ENCODE peak calls at places on chromosomes 7 and 10, in ten cellular contexts. N is HFF-Myc; R is WERI-Rb-1; Z is aorta; H is activated naive CD8-positive, alpha-beta T cell treated with anti-CD3 and anti-CD28 coated beads, Interleukin-2, amount 10 ng/mL, durations not matched to agents 7 days and 5 days; Y is NCI-H2081; M is GM12865; P is lower lobe of right lung; E is Right ventricle myocardium inferior; C is HT1080. Q is an unnamed sample.

GRCh38 chr10:14142631-14143270 is 188.0 kb downstream of the FRMD4A start:
- DNase-seq in N (no peak), R (no peak), Z (no peak), H (no peak), Y (no peak), M (no peak), P (no peak), E (no peak), C (no peak), Q (no peak)

GRCh38 chr10:104434601-104435000 is 81.0 kb downstream of the CFAP58 start:
- DNase-seq in N (no peak), R (no peak), Z (no peak), H (no peak), Y (no peak), M (no peak), P (no peak), E (no peak), C (peak), Q (peak)

GRCh38 chr10:96092999-96093767 is 36.9 kb upstream of the ZNF518A start:
- DNase-seq in N (no peak), R (no peak), Z (no peak), H (no peak), Y (no peak), M (no peak), P (no peak), E (no peak), C (no peak), Q (no peak)

GRCh38 chr7:159143780-159144755 is 599 bp downstream of the VIPR2 start:
- DNase-seq in N (no peak), R (peak), Z (peak), H (peak), Y (no peak), M (no peak), P (no peak), E (no peak), C (no peak), Q (no peak)

GRCh38 chr10:11345224-11346054 is 266.0 kb downstream of the USP6NL start:
- DNase-seq in N (no peak), R (no peak), Z (no peak), H (no peak), Y (peak), M (peak), P (peak), E (no peak), C (peak), Q (peak)

GRCh38 chr7:106660862-106661720 is at the start of gene CCDC71L:
- DNase-seq in N (peak), R (peak), Z (peak), H (peak), Y (peak), M (peak), P (peak), E (peak), C (peak), Q (peak)

GRCh38 chr7:95139922-95140321 is 184.4 kb downstream of the PON1 start:
- DNase-seq in N (no peak), R (no peak), Z (no peak), H (no peak), Y (no peak), M (no peak), P (no peak), E (no peak), C (no peak), Q (no peak)

GRCh38 chr7:87831127-87831526 is 45.0 kb downstream of the SLC25A40 start:
- DNase-seq in N (no peak), R (no peak), Z (no peak), H (no peak), Y (no peak), M (no peak), P (no peak), E (no peak), C (no peak), Q (no peak)

GRCh38 chr10:95308389-95309302 is 17.8 kb upstream of the PDLIM1 start:
- DNase-seq in N (peak), R (no peak), Z (peak), H (no peak), Y (no peak), M (peak), P (peak), E (no peak), C (peak), Q (peak)

GRCh38 chr10:76036410-76036940 is 605.1 kb downstream of the LRMDA start:
- DNase-seq in N (peak), R (peak), Z (peak), H (peak), Y (peak), M (peak), P (peak), E (peak), C (peak), Q (peak)

GRCh38 chr10:98790817-98791216 is 344.1 kb upstream of the HPS1 start:
- DNase-seq in N (peak), R (no peak), Z (no peak), H (no peak), Y (no peak), M (peak), P (no peak), E (no peak), C (no peak), Q (no peak)

GRCh38 chr7:32879460-32879859 is 12.1 kb downstream of the KBTBD2 start:
- DNase-seq in N (no peak), R (no peak), Z (no peak), H (no peak), Y (no peak), M (no peak), P (no peak), E (no peak), C (no peak), Q (peak)

Q was measured in A172.